ENCODE peak calls at places on chromosome 10, in four cellular contexts. W, C, Q and Z are unnamed samples.

GRCh38 chr10:114694062-114694461 is 36.0 kb upstream of the ABLIM1 start:
- DNase-seq in W (no peak), C (no peak), Q (peak; percentile 22), Z (no peak)

GRCh38 chr10:69960606-69961167 is 92.0 kb upstream of the MACROH2A2 start:
- DNase-seq in W (no peak), C (no peak), Q (no peak), Z (no peak)

GRCh38 chr10:60896033-60896432 is 48.0 kb downstream of the RHOBTB1 start:
- DNase-seq in W (no peak), C (no peak), Q (no peak), Z (no peak)

GRCh38 chr10:113126506-113127192 is 176.6 kb downstream of the TCF7L2 start:
- DNase-seq in W (no peak), C (peak; percentile 87), Q (peak; percentile 21), Z (peak; percentile 84)

GRCh38 chr10:22643116-22643515 is 71.3 kb downstream of the PIP4K2A start:
- DNase-seq in W (no peak), C (no peak), Q (no peak), Z (no peak)

GRCh38 chr10:69045441-69046300 is 42.2 kb upstream of the SRGN start:
- DNase-seq in W (no peak), C (no peak), Q (peak; percentile 12), Z (no peak)

GRCh38 chr10:133310399-133310755 is 1.7 kb downstream of the ZNF511 start:
- DNase-seq in W (no peak), C (no peak), Q (no peak), Z (no peak)

GRCh38 chr10:84352251-84352842 is 24.0 kb downstream of the CCSER2 start:
- DNase-seq in W (no peak), C (peak; percentile 59), Q (peak; percentile 69), Z (peak; percentile 69)

GRCh38 chr10:31362023-31362641 is 43.1 kb downstream of the ZEB1 start:
- DNase-seq in W (no peak), C (no peak), Q (no peak), Z (no peak)

GRCh38 chr10:100814751-100815474 is 69.5 kb downstream of the PAX2 start:
- DNase-seq in W (no peak), C (no peak), Q (no peak), Z (no peak)

GRCh38 chr10:51397695-51398094 is 301.7 kb downstream of the CSTF2T start:
- DNase-seq in W (no peak), C (no peak), Q (no peak), Z (no peak)

GRCh38 chr10:79158402-79159097 is 89.8 kb downstream of the ZMIZ1 start:
- DNase-seq in W (no peak), C (peak; percentile 65), Q (no peak), Z (no peak)

GRCh38 chr10:5547934-5548660 is 23.3 kb downstream of the CALML3 start:
- DNase-seq in W (no peak), C (no peak), Q (no peak), Z (no peak)

GRCh38 chr10:71726673-71727428 is 7.3 kb upstream of the C10orf105 start:
- DNase-seq in W (no peak), C (no peak), Q (peak; percentile 66), Z (no peak)

GRCh38 chr10:11205026-11205772 is 187.5 kb downstream of the CELF2 start:
- DNase-seq in W (no peak), C (no peak), Q (no peak), Z (no peak)

GRCh38 chr10:88118769-88119559 is 255.5 kb downstream of the PTEN start:
- DNase-seq in W (no peak), C (no peak), Q (no peak), Z (no peak)

GRCh38 chr10:34771106-34771505 is 44.0 kb downstream of the PARD3 start:
- DNase-seq in W (no peak), C (no peak), Q (no peak), Z (no peak)

GRCh38 chr10:118373786-118374185 is 31.7 kb upstream of the FAM204A start:
- DNase-seq in W (peak; percentile 64), C (no peak), Q (no peak), Z (no peak)

GRCh38 chr10:42149027-42149700 is 489.2 kb downstream of the ZNF33B start:
- DNase-seq in W (no peak), C (peak; percentile 14), Q (no peak), Z (no peak)

GRCh38 chr10:114751856-114752255 is 69.7 kb upstream of the FHIP2A start:
- DNase-seq in W (no peak), C (no peak), Q (no peak), Z (no peak)

GRCh38 chr10:34615770-34616169 is 199.3 kb downstream of the PARD3 start:
- DNase-seq in W (no peak), C (no peak), Q (no peak), Z (no peak)